ENCODE peak calls at places on chromosomes 16 and 17, in six cellular contexts. P, X, L, R, V and W are unnamed samples.

GRCh38 chr17:47225436-47225858 is 16.3 kb downstream of the MYL4 start:
- DNase-seq in P (no peak), X (no peak), L (peak), R (no peak), V (no peak), W (no peak)

GRCh38 chr16:785563-786535 is 2.3 kb downstream of the RPUSD1 start:
- DNase-seq in P (peak), X (peak), L (peak), R (peak), V (peak), W (no peak)

GRCh38 chr17:67421869-67422273 is 44.8 kb downstream of the PITPNC1 start:
- DNase-seq in P (no peak), X (peak), L (no peak), R (no peak), V (no peak), W (peak)

GRCh38 chr17:40501499-40501911 is at the start of gene TNS4:
- DNase-seq in P (peak), X (no peak), L (peak), R (no peak), V (no peak), W (no peak)

GRCh38 chr16:72877374-72878028 is 170.4 kb downstream of the ZFHX3 start:
- DNase-seq in P (no peak), X (no peak), L (no peak), R (no peak), V (no peak), W (no peak)

GRCh38 chr17:411416-412120 is 59.0 kb upstream of the RPH3AL start:
- DNase-seq in P (peak), X (no peak), L (no peak), R (no peak), V (no peak), W (no peak)

GRCh38 chr17:49514374-49514738 is 19.3 kb downstream of the NGFR start:
- DNase-seq in P (peak), X (peak), L (no peak), R (peak), V (no peak), W (no peak)

GRCh38 chr17:81303385-81303784 is 8.3 kb upstream of the SLC38A10 start:
- DNase-seq in P (no peak), X (no peak), L (no peak), R (no peak), V (no peak), W (no peak)

GRCh38 chr16:29738514-29738913 is 7.3 kb downstream of the C16orf54 start:
- DNase-seq in P (peak), X (no peak), L (no peak), R (no peak), V (no peak), W (no peak)

GRCh38 chr16:67945392-67945933 is 1.5 kb upstream of the LCAT start:
- DNase-seq in P (no peak), X (no peak), L (no peak), R (no peak), V (no peak), W (no peak)

GRCh38 chr17:69967910-69968411 is 107.1 kb upstream of the KCNJ16 start:
- DNase-seq in P (no peak), X (no peak), L (no peak), R (no peak), V (no peak), W (no peak)

GRCh38 chr17:82388922-82389283 is 17.3 kb downstream of the UTS2R start:
- DNase-seq in P (no peak), X (no peak), L (no peak), R (no peak), V (no peak), W (no peak)

GRCh38 chr16:30091474-30092372 is at the start of gene TBX6:
- DNase-seq in P (peak), X (peak), L (peak), R (peak), V (peak), W (no peak)

GRCh38 chr16:82201906-82202305 is 31.9 kb upstream of the MPHOSPH6 start:
- DNase-seq in P (no peak), X (no peak), L (no peak), R (no peak), V (no peak), W (no peak)

GRCh38 chr16:82194076-82194475 is 24.1 kb upstream of the MPHOSPH6 start:
- DNase-seq in P (no peak), X (no peak), L (no peak), R (no peak), V (no peak), W (no peak)

GRCh38 chr16:82195917-82196494 is 26.0 kb upstream of the MPHOSPH6 start:
- DNase-seq in P (no peak), X (no peak), L (no peak), R (no peak), V (no peak), W (no peak)

GRCh38 chr16:82199209-82199608 is 29.2 kb upstream of the MPHOSPH6 start:
- DNase-seq in P (no peak), X (no peak), L (no peak), R (no peak), V (no peak), W (no peak)

DNA sequence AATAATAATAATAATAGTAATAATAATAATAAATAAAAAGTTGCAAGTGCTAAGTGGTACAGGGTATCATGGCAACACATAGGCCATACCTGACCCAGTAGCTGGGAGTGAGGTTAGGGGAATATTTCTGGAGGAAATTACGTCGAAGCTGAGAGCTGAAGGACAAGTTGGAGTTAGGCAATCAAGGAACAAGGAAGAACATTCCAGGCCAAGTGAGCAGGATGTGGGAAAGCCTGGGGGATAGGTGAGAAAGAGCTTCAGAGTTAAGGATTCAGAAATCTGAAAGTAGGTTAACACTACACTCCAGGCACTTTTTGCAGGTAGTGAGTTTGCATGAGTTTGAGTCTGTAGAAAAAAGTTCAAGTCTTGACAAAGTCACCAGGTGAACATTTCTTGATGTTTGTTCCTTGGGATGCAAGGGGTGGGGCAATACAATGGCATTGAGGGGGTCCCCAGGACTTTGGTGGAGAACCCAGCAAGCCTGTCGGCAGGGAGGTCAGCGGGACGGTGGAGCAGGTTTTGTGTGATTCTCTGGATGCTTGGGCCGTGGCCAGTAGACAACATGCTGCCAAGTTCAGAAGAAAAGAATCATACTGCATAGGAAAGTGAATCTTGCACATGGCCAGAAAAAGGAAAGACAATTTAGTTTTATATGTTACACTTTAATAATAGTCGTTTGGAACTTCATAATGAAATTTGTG is 27.7 kb upstream of the MPHOSPH6 start:
- DNase-seq in P (no peak), X (no peak), L (no peak), R (no peak), V (no peak), W (no peak)
- TF ChIP-seq POLR2AphosphoS5 in P (no peak), X (no peak), L (no peak), R (no peak), V (no peak), W (no peak)

GRCh38 chr17:44556854-44557606 is at the start of gene FZD2:
- DNase-seq in P (peak), X (peak), L (peak), R (peak), V (peak), W (no peak)
- TF ChIP-seq POLR2AphosphoS5 in P (no peak), X (no peak), L (peak), R (peak), V (peak), W (no peak)

GRCh38 chr16:23900480-23901177 is 64.8 kb downstream of the PRKCB start:
- DNase-seq in P (no peak), X (no peak), L (no peak), R (no peak), V (no peak), W (no peak)

GRCh38 chr16:23899869-23900268 is 64.1 kb downstream of the PRKCB start:
- DNase-seq in P (no peak), X (no peak), L (no peak), R (no peak), V (no peak), W (no peak)

GRCh38 chr16:23901178-23902131 is 65.7 kb downstream of the PRKCB start:
- DNase-seq in P (no peak), X (peak), L (no peak), R (no peak), V (no peak), W (no peak)

GRCh38 chr16:23896832-23897821 is 61.3 kb downstream of the PRKCB start:
- DNase-seq in P (no peak), X (no peak), L (no peak), R (no peak), V (no peak), W (no peak)

GRCh38 chr16:23898682-23899430 is 63.1 kb downstream of the PRKCB start:
- DNase-seq in P (no peak), X (no peak), L (no peak), R (no peak), V (no peak), W (no peak)
- TF ChIP-seq POLR2AphosphoS5 in P (no peak), X (no peak), L (no peak), R (no peak), V (no peak), W (no peak)

GRCh38 chr17:59844884-59845594 is 47.7 kb downstream of the TUBD1 start:
- DNase-seq in P (no peak), X (no peak), L (no peak), R (no peak), V (no peak), W (no peak)
- TF ChIP-seq POLR2AphosphoS5 in P (no peak), X (no peak), L (peak), R (peak), V (peak), W (peak)

GRCh38 chr17:77230436-77230830 is 89.7 kb downstream of the SEC14L1 start:
- DNase-seq in P (peak), X (no peak), L (no peak), R (no peak), V (no peak), W (no peak)

GRCh38 chr17:77231076-77231871 is 90.5 kb downstream of the SEC14L1 start:
- DNase-seq in P (peak), X (no peak), L (no peak), R (no peak), V (no peak), W (no peak)

GRCh38 chr17:77227461-77228223 is 86.9 kb downstream of the SEC14L1 start:
- DNase-seq in P (peak), X (no peak), L (no peak), R (no peak), V (no peak), W (no peak)

GRCh38 chr17:77228224-77229215 is 87.8 kb downstream of the SEC14L1 start:
- DNase-seq in P (peak), X (no peak), L (no peak), R (peak), V (no peak), W (no peak)

GRCh38 chr17:77229786-77230435 is 89.1 kb downstream of the SEC14L1 start:
- DNase-seq in P (peak), X (no peak), L (no peak), R (no peak), V (no peak), W (no peak)
- TF ChIP-seq POLR2AphosphoS5 in P (no peak), X (no peak), L (no peak), R (no peak), V (no peak), W (no peak)

GRCh38 chr17:10114931-10115535 is 83.4 kb downstream of the GAS7 start:
- DNase-seq in P (peak), X (no peak), L (peak), R (peak), V (no peak), W (no peak)
- TF ChIP-seq POLR2AphosphoS5 in P (peak), X (no peak), L (peak), R (no peak), V (no peak), W (no peak)

GRCh38 chr17:38853292-38854219 is at the start of gene RPL23:
- DNase-seq in P (peak), X (peak), L (peak), R (peak), V (peak), W (peak)

GRCh38 chr17:38848939-38849563 is 4.5 kb downstream of the RPL23 start:
- DNase-seq in P (no peak), X (no peak), L (no peak), R (no peak), V (no peak), W (no peak)

GRCh38 chr17:38851434-38851833 is 2.1 kb downstream of the RPL23 start:
- DNase-seq in P (no peak), X (no peak), L (no peak), R (no peak), V (no peak), W (no peak)

GRCh38 chr17:38850374-38850773 is 3.1 kb downstream of the RPL23 start:
- DNase-seq in P (no peak), X (no peak), L (no peak), R (no peak), V (no peak), W (no peak)

GRCh38 chr17:38852771-38853291 is 690 bp downstream of the RPL23 start:
- DNase-seq in P (no peak), X (no peak), L (no peak), R (no peak), V (no peak), W (no peak)
- TF ChIP-seq POLR2AphosphoS5 in P (no peak), X (no peak), L (no peak), R (no peak), V (peak), W (no peak)

GRCh38 chr17:36849871-36850348 is 87.4 kb upstream of the LHX1 start:
- DNase-seq in P (no peak), X (no peak), L (no peak), R (no peak), V (no peak), W (peak)
- TF ChIP-seq POLR2AphosphoS5 in P (no peak), X (no peak), L (no peak), R (no peak), V (no peak), W (no peak)

GRCh38 chr16:17304124-17304813 is 166.5 kb downstream of the XYLT1 start:
- DNase-seq in P (no peak), X (no peak), L (peak), R (no peak), V (no peak), W (no peak)
- TF ChIP-seq POLR2AphosphoS5 in P (no peak), X (no peak), L (peak), R (no peak), V (no peak), W (no peak)

GRCh38 chr17:75774471-75774987 is 9.5 kb upstream of the GALK1 start:
- DNase-seq in P (peak), X (no peak), L (no peak), R (peak), V (no peak), W (no peak)
- TF ChIP-seq POLR2AphosphoS5 in P (peak), X (no peak), L (peak), R (no peak), V (peak), W (no peak)